ENCODE peak calls at places on chromosomes 7 and 10, in five cellular contexts. W is RCC 7860; N is CD8-positive, alpha-beta memory T cell; M is Ammon's horn; S is GM06990. P is an unnamed sample.

GRCh38 chr10:73968101-73968515 is 29.8 kb upstream of the VCL start:
- DNase-seq in S (no peak), W (no peak), M (no peak), N (no peak), P (no peak)

GRCh38 chr10:69362471-69362954 is 54.2 kb downstream of the TACR2 start:
- DNase-seq in N (peak), S (no peak), W (peak), M (no peak), P (peak)

GRCh38 chr7:5012985-5013384 is 32.7 kb upstream of the RBAK start:
- DNase-seq in S (no peak), W (no peak), M (no peak), N (no peak), P (no peak)

GRCh38 chr7:24722386-24723177 is 34.7 kb downstream of the GSDME start:
- DNase-seq in N (no peak), M (peak), W (no peak), S (no peak), P (no peak)

GRCh38 chr10:119378737-119379067 is 163.8 kb downstream of the RGS10 start:
- DNase-seq in M (peak), S (no peak), W (no peak), N (no peak), P (no peak)

GRCh38 chr10:72292223-72292691 is 18.5 kb downstream of the DDIT4 start:
- DNase-seq in M (no peak), W (peak), N (no peak), S (no peak), P (no peak)

GRCh38 chr7:13092708-13093005 is 405.2 kb downstream of the ARL4A start:
- DNase-seq in N (no peak), W (no peak), S (no peak), M (no peak), P (no peak)

GRCh38 chr10:83983578-83984255 is 155.6 kb upstream of the GHITM start:
- DNase-seq in M (no peak), S (no peak), W (no peak), N (no peak), P (no peak)

GRCh38 chr10:23656735-23657134 is 217.9 kb downstream of the OTUD1 start:
- DNase-seq in N (peak), W (no peak), S (no peak), M (no peak), P (no peak)

GRCh38 chr7:2785071-2785500 is 59.0 kb downstream of the GNA12 start:
- DNase-seq in S (no peak), N (no peak), W (peak), M (no peak), P (no peak)

GRCh38 chr7:95342642-95343252 is 18.4 kb upstream of the PON1 start:
- DNase-seq in M (no peak), W (no peak), S (no peak), N (no peak), P (no peak)

GRCh38 chr10:62108768-62109430 is 159.7 kb downstream of the RTKN2 start:
- DNase-seq in N (no peak), M (no peak), W (no peak), S (no peak), P (no peak)